ENCODE peak calls at places on chromosome 6, in seven cellular contexts. F is cardiac muscle cell, A is BE2C, J is GM23338, B is fibroblast of lung, Y is H1, Q is Karpas-422. X is an unnamed sample.

GRCh38 chr6:106729848-106730247 is 100.5 kb downstream of the QRSL1 start:
- DNase-seq in F (no peak), A (no peak), J (no peak), B (no peak), Y (no peak), Q (no peak), X (no peak)

GRCh38 chr6:19535351-19535750 is 301.8 kb upstream of the ID4 start:
- DNase-seq in F (no peak), A (no peak), J (no peak), B (no peak), Y (no peak), Q (no peak), X (no peak)

GRCh38 chr6:47343631-47344421 is 34.1 kb upstream of the TNFRSF21 start:
- DNase-seq in F (no peak), A (peak; percentile 19), J (no peak), B (no peak), Y (no peak), Q (no peak), X (no peak)

GRCh38 chr6:123295672-123296071 is 299.6 kb downstream of the CLVS2 start:
- DNase-seq in F (no peak), A (no peak), J (no peak), B (no peak), Y (no peak), Q (no peak), X (no peak)

GRCh38 chr6:44192428-44193041 is 24.2 kb upstream of the MYMX start:
- DNase-seq in F (peak; percentile 42), A (no peak), J (peak; percentile 69), B (no peak), Y (no peak), Q (no peak), X (no peak)

GRCh38 chr6:158684745-158685355 is 35.0 kb downstream of the SYTL3 start:
- DNase-seq in F (peak; percentile 39), A (no peak), J (no peak), B (no peak), Y (peak; percentile 6), Q (peak; percentile 36), X (no peak)

GRCh38 chr6:125818659-125819297 is 28.0 kb downstream of the NCOA7 start:
- DNase-seq in F (peak; percentile 55), A (no peak), J (no peak), B (no peak), Y (no peak), Q (no peak), X (peak; percentile 43)

GRCh38 chr6:36863670-36864540 is 10.7 kb downstream of the PPIL1 start:
- DNase-seq in F (no peak), A (no peak), J (no peak), B (no peak), Y (no peak), Q (no peak), X (no peak)

GRCh38 chr6:47234258-47234933 is 75.3 kb downstream of the TNFRSF21 start:
- DNase-seq in F (no peak), A (no peak), J (no peak), B (no peak), Y (no peak), Q (no peak), X (no peak)

GRCh38 chr6:150528648-150529285 is 70.9 kb upstream of the PLEKHG1 start:
- DNase-seq in F (peak; percentile 74), A (no peak), J (peak; percentile 85), B (peak; percentile 68), Y (peak; percentile 57), Q (peak; percentile 69), X (no peak)

GRCh38 chr6:135811172-135811571 is 40.3 kb upstream of the PDE7B start:
- DNase-seq in F (no peak), A (no peak), J (no peak), B (no peak), Y (no peak), Q (no peak), X (no peak)

GRCh38 chr6:33477864-33478263 is 23.5 kb downstream of the ZBTB9 start:
- DNase-seq in F (no peak), A (no peak), J (no peak), B (no peak), Y (no peak), Q (no peak), X (no peak)

GRCh38 chr6:51025082-51025777 is 206.6 kb downstream of the TFAP2B start:
- DNase-seq in F (no peak), A (no peak), J (peak; percentile 15), B (peak; percentile 82), Y (no peak), Q (no peak), X (no peak)

GRCh38 chr6:16821834-16822264 is 60.6 kb upstream of the ATXN1 start:
- DNase-seq in F (no peak), A (no peak), J (no peak), B (no peak), Y (no peak), Q (no peak), X (no peak)

GRCh38 chr6:46235242-46235641 is 64.5 kb upstream of the ENPP5 start:
- DNase-seq in F (no peak), A (no peak), J (no peak), B (no peak), Y (no peak), Q (no peak), X (no peak)

GRCh38 chr6:72216222-72217106 is 330.1 kb downstream of the RIMS1 start:
- DNase-seq in F (no peak), A (no peak), J (no peak), B (no peak), Y (no peak), Q (no peak), X (no peak)

GRCh38 chr6:100573169-100573568 is 108.4 kb upstream of the SIM1 start:
- DNase-seq in F (peak; percentile 61), A (peak; percentile 20), J (peak; percentile 28), B (peak; percentile 57), Y (no peak), Q (peak; percentile 50), X (peak; percentile 49)

GRCh38 chr6:30282522-30282921 is 44.2 kb upstream of the TRIM39 start:
- DNase-seq in F (no peak), A (no peak), J (no peak), B (no peak), Y (no peak), Q (no peak), X (no peak)

GRCh38 chr6:166317261-166318212 is 9.3 kb upstream of the PRR18 start:
- DNase-seq in F (no peak), A (no peak), J (no peak), B (no peak), Y (no peak), Q (no peak), X (no peak)

GRCh38 chr6:144911322-144911721 is 626.2 kb downstream of the UTRN start:
- DNase-seq in F (no peak), A (no peak), J (no peak), B (no peak), Y (no peak), Q (no peak), X (no peak)

DNA sequence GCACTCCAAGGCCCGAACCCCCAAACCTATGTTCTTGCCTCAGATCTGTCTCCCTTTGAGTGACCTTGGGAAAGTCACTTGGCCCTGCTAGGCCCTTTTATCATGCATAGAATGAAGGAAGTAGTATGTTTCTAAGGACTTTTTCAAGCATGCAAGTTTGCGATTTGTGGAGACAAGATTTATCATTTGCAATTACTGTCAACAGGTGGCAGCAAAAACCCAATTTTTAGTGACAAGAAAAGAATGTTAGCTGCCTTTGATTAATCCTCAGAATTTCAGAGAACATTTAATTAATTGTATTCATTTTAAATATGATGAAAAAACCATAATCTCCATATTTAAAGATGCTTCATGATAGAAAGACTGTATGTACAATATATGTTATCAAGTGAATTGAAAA is 28.3 kb upstream of the PREP start:
- DNase-seq in F (peak; percentile 69), A (peak; percentile 14), J (peak; percentile 81), B (peak; percentile 50), Y (no peak), Q (peak; percentile 71), X (peak; percentile 82)
- H3K27me3 ChIP-seq in F (no peaks in the 10 kb centered on the region), A (peaks cover 22% of the 10 kb centered on the region), J (no peaks in the 10 kb centered on the region), B (no peaks in the 10 kb centered on the region), Y (no peaks in the 10 kb centered on the region), Q (no peaks in the 10 kb centered on the region), X (no peaks in the 10 kb centered on the region)

GRCh38 chr6:7134999-7135735 is 27.4 kb downstream of the RREB1 start:
- DNase-seq in F (no peak), A (no peak), J (no peak), B (no peak), Y (no peak), Q (no peak), X (no peak)
- H3K4me1 ChIP-seq in F (peaks cover 45% of the 10 kb centered on the region), A (peaks cover 4% of the 10 kb centered on the region), J (peaks cover 30% of the 10 kb centered on the region), B (peaks cover 10% of the 10 kb centered on the region), Y (peaks cover 18% of the 10 kb centered on the region), Q (peaks cover 25% of the 10 kb centered on the region), X (peaks cover 31% of the 10 kb centered on the region)

GRCh38 chr6:14552891-14553290 is 435.3 kb downstream of the CD83 start:
- DNase-seq in F (no peak), A (no peak), J (no peak), B (no peak), Y (no peak), Q (no peak), X (no peak)
- H3K4me3 ChIP-seq in F (no peak overlapping the region), A (no peak overlapping the region), J (no peak overlapping the region), B (no peak overlapping the region), Y (no peak overlapping the region), Q (no peak overlapping the region), X (no peak overlapping the region)

GRCh38 chr6:149153637-149154036 is 163.9 kb upstream of the TAB2 start:
- DNase-seq in F (no peak), A (no peak), J (no peak), B (no peak), Y (no peak), Q (no peak), X (no peak)
- H3K27me3 ChIP-seq in F (no peaks in the 10 kb centered on the region), A (no peaks in the 10 kb centered on the region), J (no peaks in the 10 kb centered on the region), B (no peaks in the 10 kb centered on the region), Y (no peaks in the 10 kb centered on the region), Q (no peaks in the 10 kb centered on the region), X (peaks cover 6% of the 10 kb centered on the region)

GRCh38 chr6:226516-227073 is 65.7 kb upstream of the DUSP22 start:
- DNase-seq in F (no peak), A (no peak), J (no peak), B (no peak), Y (no peak), Q (no peak), X (no peak)
- H3K4me1 ChIP-seq in F (no peaks in the 10 kb centered on the region), A (no peaks in the 10 kb centered on the region), J (peaks cover 1% of the 10 kb centered on the region), B (no peaks in the 10 kb centered on the region), Y (peaks cover 3% of the 10 kb centered on the region), Q (no peaks in the 10 kb centered on the region), X (peaks cover 25% of the 10 kb centered on the region)

GRCh38 chr6:163339466-163339865 is 75.1 kb upstream of the QKI start:
- DNase-seq in F (no peak), A (no peak), J (no peak), B (no peak), Y (no peak), Q (no peak), X (no peak)

GRCh38 chr6:163340201-163340887 is 74.2 kb upstream of the QKI start:
- DNase-seq in F (no peak), A (no peak), J (no peak), B (peak; percentile 51), Y (no peak), Q (no peak), X (no peak)

GRCh38 chr6:163337958-163338357 is 76.6 kb upstream of the QKI start:
- DNase-seq in F (no peak), A (no peak), J (no peak), B (no peak), Y (no peak), Q (no peak), X (no peak)

GRCh38 chr6:163336961-163337360 is 77.6 kb upstream of the QKI start:
- DNase-seq in F (no peak), A (no peak), J (no peak), B (no peak), Y (no peak), Q (no peak), X (no peak)

GRCh38 chr6:163338671-163339405 is 75.7 kb upstream of the QKI start:
- DNase-seq in F (peak; percentile 60), A (no peak), J (peak; percentile 55), B (peak; percentile 94), Y (no peak), Q (no peak), X (peak; percentile 46)
- H3K4me3 ChIP-seq in F (no peak overlapping the region), A (no peak overlapping the region), J (no peak overlapping the region), B (no peak overlapping the region), Y (no peak overlapping the region), Q (no peak overlapping the region), X (no peak overlapping the region)

X was measured in adipocyte.